ENCODE peak calls at places on chromosomes 3 and 15, in four cellular contexts. H is left lung; V is stimulated activated memory B cell treated with anti-CD40 and anti-IgM and Interleukin-4, amounts not matched to agents 10 μg/mL and 1 μg/mL and 100 μg/mL, for 72 hours; J is naive thymus-derived CD8-positive, alpha-beta T cell. R is an unnamed sample.

GRCh38 chr3:181333394-181333793 is 343.9 kb upstream of the DNAJC19 start:
- ATAC-seq in H (no peak), V (no peak), J (no peak), R (no peak)

GRCh38 chr3:70990723-70991122 is 592.8 kb downstream of the FOXP1 start:
- ATAC-seq in H (no peak), V (no peak), J (peak; percentile 36), R (no peak)

GRCh38 chr3:72629191-72629611 is 219.0 kb downstream of the SHQ1 start:
- ATAC-seq in H (peak; percentile 27), V (peak; percentile 88), J (no peak), R (no peak)

GRCh38 chr15:88800026-88800425 is 3.2 kb upstream of the ACAN start:
- ATAC-seq in H (no peak), V (no peak), J (no peak), R (no peak)

GRCh38 chr15:31571676-31572075 is 245.0 kb downstream of the KLF13 start:
- ATAC-seq in H (peak; percentile 61), V (no peak), J (no peak), R (no peak)

GRCh38 chr3:152857082-152857481 is 22.2 kb downstream of the P2RY1 start:
- ATAC-seq in H (peak; percentile 92), V (peak; percentile 45), J (no peak), R (no peak)

GRCh38 chr15:67147410-67147949 is 82.1 kb downstream of the SMAD3 start:
- ATAC-seq in H (no peak), V (no peak), J (no peak), R (no peak)

GRCh38 chr3:157174265-157174615 is 14.3 kb upstream of the CCNL1 start:
- ATAC-seq in H (peak; percentile 26), V (peak; percentile 0), J (peak; percentile 2), R (peak; percentile 4)

GRCh38 chr15:50358805-50359204 is 3.8 kb upstream of the GABPB1 start:
- ATAC-seq in H (no peak), V (no peak), J (no peak), R (peak; percentile 20)

GRCh38 chr15:60391722-60392340 is 6.0 kb downstream of the ANXA2 start:
- ATAC-seq in H (no peak), V (no peak), J (no peak), R (no peak)

GRCh38 chr3:177013681-177014280 is 183.5 kb downstream of the TBL1XR1 start:
- ATAC-seq in H (no peak), V (no peak), J (no peak), R (no peak)

GRCh38 chr15:57345584-57345983 is 30.7 kb upstream of the CGNL1 start:
- ATAC-seq in H (peak; percentile 59), V (no peak), J (no peak), R (peak; percentile 63)

GRCh38 chr3:133457465-133458067 is 57.7 kb downstream of the BFSP2 start:
- ATAC-seq in H (no peak), V (no peak), J (no peak), R (no peak)

GRCh38 chr3:11655188-11655928 is 11.6 kb upstream of the VGLL4 start:
- ATAC-seq in H (no peak), V (peak; percentile 31), J (peak; percentile 96), R (peak; percentile 79)

GRCh38 chr3:192005989-192006388 is 545.0 kb downstream of the PYDC2 start:
- ATAC-seq in H (no peak), V (no peak), J (no peak), R (no peak)

GRCh38 chr3:81513591-81513990 is 247.9 kb downstream of the GBE1 start:
- ATAC-seq in H (no peak), V (no peak), J (no peak), R (no peak)

GRCh38 chr3:182508896-182509295 is 284.4 kb upstream of the ATP11B start:
- ATAC-seq in H (peak; percentile 46), V (no peak), J (no peak), R (no peak)

GRCh38 chr15:91970142-91970541 is 116.6 kb downstream of the SLCO3A1 start:
- ATAC-seq in H (peak; percentile 36), V (no peak), J (no peak), R (no peak)

GRCh38 chr3:192835818-192836468 is 81.7 kb downstream of the MB21D2 start:
- ATAC-seq in H (no peak), V (no peak), J (peak; percentile 44), R (peak; percentile 60)

GRCh38 chr3:117892431-117892841 is 1142.2 kb downstream of the IGSF11 start:
- ATAC-seq in H (peak; percentile 65), V (no peak), J (no peak), R (no peak)

GRCh38 chr3:184850201-184850600 is 38.2 kb downstream of the VPS8 start:
- ATAC-seq in H (no peak), V (no peak), J (no peak), R (no peak)

GRCh38 chr3:29972594-29972993 is 633.8 kb upstream of the TGFBR2 start:
- ATAC-seq in H (peak; percentile 64), V (no peak), J (no peak), R (no peak)

GRCh38 chr3:10982782-10983181 is 9.8 kb upstream of the SLC6A1 start:
- ATAC-seq in H (peak; percentile 78), V (no peak), J (no peak), R (no peak)

GRCh38 chr15:80823995-80824394 is 44.8 kb downstream of the CEMIP start:
- ATAC-seq in H (no peak), V (peak; percentile 92), J (no peak), R (no peak)

GRCh38 chr3:186670148-186670547 is 4.3 kb downstream of the HRG start:
- ATAC-seq in H (no peak), V (no peak), J (no peak), R (no peak)

GRCh38 chr15:71411538-71412482 is 296.5 kb downstream of the THSD4 start:
- ATAC-seq in H (peak; percentile 86), V (no peak), J (no peak), R (no peak)

GRCh38 chr3:78848392-78849288 is 919.2 kb downstream of the ROBO1 start:
- ATAC-seq in H (peak; percentile 15), V (no peak), J (no peak), R (no peak)

GRCh38 chr15:71781179-71781964 is 29.0 kb upstream of the NR2E3 start:
- ATAC-seq in H (no peak), V (no peak), J (no peak), R (no peak)

GRCh38 chr3:123412076-123412475 is 36.8 kb downstream of the ADCY5 start:
- ATAC-seq in H (no peak), V (no peak), J (no peak), R (no peak)